ENCODE peak calls at places on chromosome 5, in four cellular contexts. Y is K562, D is HepG2, M is SK-N-SH. N is an unnamed sample.
A peak's percentile ranks its signal among the peaks of the same experiment; 100 is the strongest.

GRCh38 chr5:68268363-68269130 is 53.0 kb downstream of the PIK3R1 start:
- DNase-seq in Y (no peak), M (no peak), D (no peak), N (no peak)

GRCh38 chr5:141883184-141883947 is 5.2 kb upstream of the PCDH1 start:
- DNase-seq in Y (peak; percentile 67), D (no peak), M (peak; percentile 65), N (peak; percentile 86)

GRCh38 chr5:1465966-1466471 is 20.8 kb upstream of the SLC6A3 start:
- DNase-seq in Y (no peak), D (no peak), M (no peak), N (no peak)

GRCh38 chr5:139137703-139138102 is 60.5 kb downstream of the SIL1 start:
- DNase-seq in Y (peak; percentile 23), M (peak; percentile 47), D (peak; percentile 16), N (peak; percentile 19)

GRCh38 chr5:1946122-1946677 is 63.5 kb upstream of the IRX4 start:
- DNase-seq in Y (no peak), M (no peak), D (no peak), N (no peak)

GRCh38 chr5:79513519-79514390 is at the start of gene HOMER1:
- DNase-seq in M (peak; percentile 93), D (peak; percentile 58), Y (peak; percentile 85), N (peak; percentile 80)

GRCh38 chr5:61450880-61451279 is 118.8 kb downstream of the ZSWIM6 start:
- DNase-seq in D (no peak), Y (no peak), M (peak; percentile 19), N (no peak)

GRCh38 chr5:66882592-66883227 is 286.5 kb downstream of the MAST4 start:
- DNase-seq in D (no peak), Y (peak; percentile 5), M (no peak), N (no peak)

GRCh38 chr5:29796018-29796417 is 1397.5 kb upstream of the CDH6 start:
- DNase-seq in Y (peak; percentile 84), M (no peak), D (no peak), N (no peak)

GRCh38 chr5:54876561-54876960 is 108.8 kb downstream of the ESM1 start:
- DNase-seq in D (no peak), Y (no peak), M (no peak), N (no peak)

GRCh38 chr5:80368666-80369270 is 39.1 kb upstream of the ZFYVE16 start:
- DNase-seq in Y (no peak), D (no peak), M (no peak), N (no peak)

GRCh38 chr5:99068944-99069650 is 140.3 kb upstream of the CHD1 start:
- DNase-seq in Y (no peak), D (no peak), M (no peak), N (no peak)

GRCh38 chr5:143200781-143201398 is 202.6 kb downstream of the NR3C1 start:
- DNase-seq in D (no peak), M (no peak), Y (peak; percentile 74), N (no peak)

GRCh38 chr5:115209279-115209678 is 39.6 kb upstream of the TRIM36 start:
- DNase-seq in D (no peak), Y (no peak), M (no peak), N (no peak)

GRCh38 chr5:170159101-170159698 is 53.5 kb downstream of the FOXI1 start:
- DNase-seq in M (no peak), Y (no peak), D (no peak), N (no peak)

GRCh38 chr5:14247054-14247386 is 103.9 kb downstream of the TRIO start:
- DNase-seq in D (no peak), Y (no peak), M (no peak), N (no peak)

GRCh38 chr5:125129151-125129806 is 382.8 kb upstream of the ZNF608 start:
- DNase-seq in Y (no peak), M (no peak), D (no peak), N (no peak)

GRCh38 chr5:142811840-142812557 is 41.8 kb downstream of the ARHGAP26 start:
- DNase-seq in D (no peak), M (no peak), Y (peak; percentile 5), N (no peak)

GRCh38 chr5:23072179-23072578 is 219.0 kb upstream of the CDH12 start:
- DNase-seq in Y (no peak), M (no peak), D (no peak), N (no peak)

GRCh38 chr5:179866241-179867078 is 7.8 kb upstream of the MRNIP start:
- DNase-seq in M (peak; percentile 45), D (no peak), Y (no peak), N (no peak)

GRCh38 chr5:33120671-33121070 is 320.1 kb upstream of the TARS1 start:
- DNase-seq in Y (no peak), D (no peak), M (no peak), N (no peak)

GRCh38 chr5:178305801-178306200 is 73.2 kb upstream of the PHYKPL start:
- DNase-seq in Y (no peak), M (no peak), D (no peak), N (peak; percentile 11)

GRCh38 chr5:96260009-96260408 is 173.0 kb downstream of the PCSK1 start:
- DNase-seq in M (no peak), Y (no peak), D (no peak), N (no peak)

GRCh38 chr5:66596791-66597757 is 881 bp downstream of the MAST4 start:
- DNase-seq in M (peak; percentile 69), D (no peak), Y (peak; percentile 2), N (peak; percentile 47)

GRCh38 chr5:28576022-28576421 is 1537.6 kb upstream of the CDH9 start:
- DNase-seq in Y (no peak), M (no peak), D (peak; percentile 5), N (no peak)

GRCh38 chr5:61344187-61344944 is 12.3 kb downstream of the ZSWIM6 start:
- DNase-seq in Y (no peak), D (no peak), M (peak; percentile 21), N (no peak)

GRCh38 chr5:96432245-96433065 is 593 bp downstream of the PCSK1 start:
- DNase-seq in Y (no peak), M (peak; percentile 39), D (no peak), N (peak; percentile 55)

GRCh38 chr5:180785151-180785781 is 17.3 kb downstream of the MGAT1 start:
- DNase-seq in D (peak; percentile 51), Y (no peak), M (no peak), N (peak; percentile 31)

GRCh38 chr5:145825751-145826180 is 9.4 kb downstream of the PRELID2 start:
- DNase-seq in Y (peak; percentile 69), M (peak; percentile 42), D (peak; percentile 61), N (no peak)

DNA sequence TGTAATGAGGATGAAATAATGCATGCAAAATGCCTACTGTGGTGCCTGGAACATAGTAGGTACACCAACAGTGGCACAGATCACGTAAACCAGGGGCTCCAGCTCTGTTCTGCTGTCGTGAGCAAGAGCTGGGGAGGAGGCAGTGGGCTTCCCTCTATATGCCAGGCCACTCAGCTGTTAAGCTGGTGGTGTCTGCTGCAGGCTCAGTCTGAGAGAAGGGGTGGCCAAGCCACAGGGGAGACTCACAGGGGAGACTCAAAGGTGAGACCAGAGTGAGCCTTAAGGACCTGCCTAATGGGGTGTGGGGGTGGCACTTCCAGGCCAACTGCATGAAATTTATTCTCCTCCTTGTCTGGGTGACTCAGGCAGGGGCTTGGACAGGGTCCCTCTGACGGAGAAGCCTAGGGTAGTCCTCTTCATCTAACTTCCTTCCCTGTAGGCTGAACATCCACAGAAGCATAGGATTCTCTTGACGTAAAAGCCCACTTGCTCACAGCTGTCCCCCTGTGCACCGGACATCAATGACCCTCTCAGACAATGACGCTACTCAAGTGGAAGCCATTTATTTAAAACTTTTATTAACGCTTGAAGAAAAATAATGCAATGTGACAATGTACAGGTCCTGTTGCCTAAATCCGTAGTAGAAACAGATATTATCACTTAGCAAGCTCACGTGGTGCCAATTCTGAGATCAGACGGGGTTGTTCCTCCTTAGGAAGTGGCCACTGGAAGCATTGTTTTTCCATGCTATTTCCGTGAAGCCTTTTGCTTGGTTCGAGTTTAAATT is 13.9 kb downstream of the STC2 start:
- DNase-seq in Y (no peak), D (no peak), M (no peak), N (no peak)
- TF ChIP-seq FOXJ3 in Y (no peak), D (no peak), M (no peak), N (no peak)

GRCh38 chr5:135238622-135239460 is 160.2 kb downstream of the MACROH2A1 start:
- DNase-seq in D (no peak), Y (no peak), M (no peak), N (no peak)
- TF ChIP-seq FOXJ3 in D (no peak), Y (no peak), M (no peak), N (no peak)

DNA sequence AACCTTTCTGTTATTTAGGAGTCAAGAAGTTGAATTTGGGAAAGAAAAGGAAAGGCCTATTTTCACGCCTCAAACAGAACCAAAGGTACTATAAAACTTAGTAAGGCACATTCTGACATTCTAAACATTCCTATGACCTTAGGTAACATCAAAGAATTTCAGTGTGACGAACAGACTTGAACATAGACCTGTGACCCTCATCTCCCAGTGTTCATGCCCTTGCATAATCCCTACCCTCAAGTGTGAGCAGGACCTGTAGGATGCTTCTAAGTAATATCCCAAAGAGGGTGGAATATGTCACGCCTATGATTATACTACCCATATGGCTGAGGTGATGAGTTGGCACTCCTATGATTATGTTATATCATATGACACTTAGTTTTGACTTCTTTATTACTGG is 540.9 kb downstream of the KIF4B start:
- DNase-seq in M (no peak), D (no peak), Y (no peak), N (no peak)
- TF ChIP-seq FOXJ3 in M (no peak), D (no peak), Y (no peak), N (no peak)

GRCh38 chr5:35237580-35238376 is 7.5 kb upstream of the PRLR start:
- DNase-seq in M (no peak), D (peak; percentile 86), Y (no peak), N (no peak)
- TF ChIP-seq FOXJ3 in M (no peak), D (no peak), Y (no peak), N (no peak)

GRCh38 chr5:77398458-77398857 is 93.7 kb downstream of the WDR41 start:
- DNase-seq in D (no peak), Y (no peak), M (no peak), N (no peak)
- TF ChIP-seq FOXJ3 in D (no peak), Y (no peak), M (no peak), N (no peak)

DNA sequence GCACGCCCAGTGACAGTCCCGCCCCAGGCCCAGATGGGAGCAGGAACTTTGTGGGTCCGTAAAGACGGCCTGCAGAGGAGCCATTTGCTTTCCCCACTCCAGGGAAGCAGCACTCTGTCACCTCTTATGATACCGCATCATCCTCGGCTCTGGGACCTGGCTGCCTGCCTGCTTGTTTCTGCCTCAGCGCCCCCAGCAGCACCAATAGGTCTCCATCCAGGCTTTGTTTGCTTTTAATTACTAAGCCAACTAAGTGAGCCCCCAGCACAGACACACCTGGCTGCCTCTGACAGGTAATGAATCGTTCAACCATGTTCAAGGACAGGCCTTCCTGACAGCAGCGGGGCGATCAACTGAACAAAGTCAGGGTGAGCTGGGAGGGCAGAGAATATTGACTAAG is 141.4 kb downstream of the C5orf15 start:
- DNase-seq in Y (no peak), M (no peak), D (no peak), N (no peak)
- TF ChIP-seq FOXJ3 in Y (no peak), M (no peak), D (no peak), N (no peak)